ENCODE peak calls at places on chromosomes 3 and 15, in five cellular contexts. One of them, this sample, is unnamed.

GRCh38 chr3:159818399-159818798 is 170.2 kb upstream of the IL12A start:
- DNase-seq in WTC11: peak
- DNase-seq in NCI-H510A: no peak
- DNase-seq in small intestine: peak
- DNase-seq in NCI-H1436 treated with DMSO at 0.1 percent for 48 hours: no peak
- DNase-seq in this sample: no peak

GRCh38 chr3:29281265-29282228 is 676 bp downstream of the RBMS3 start:
- DNase-seq in WTC11: no peak
- DNase-seq in NCI-H510A: no peak
- DNase-seq in small intestine: peak
- DNase-seq in NCI-H1436 treated with DMSO at 0.1 percent for 48 hours: no peak
- DNase-seq in this sample: no peak

GRCh38 chr15:41934843-41935242 is 37.5 kb downstream of the EHD4 start:
- DNase-seq in WTC11: no peak
- DNase-seq in NCI-H510A: no peak
- DNase-seq in small intestine: peak
- DNase-seq in NCI-H1436 treated with DMSO at 0.1 percent for 48 hours: no peak
- DNase-seq in this sample: peak

GRCh38 chr15:37581866-37582532 is 352.4 kb upstream of the TMCO5A start:
- DNase-seq in WTC11: no peak
- DNase-seq in NCI-H510A: no peak
- DNase-seq in small intestine: no peak
- DNase-seq in NCI-H1436 treated with DMSO at 0.1 percent for 48 hours: no peak
- DNase-seq in this sample: no peak

GRCh38 chr3:12886106-12886679 is 44.8 kb upstream of the RPL32 start:
- DNase-seq in WTC11: no peak
- DNase-seq in NCI-H510A: no peak
- DNase-seq in small intestine: peak
- DNase-seq in NCI-H1436 treated with DMSO at 0.1 percent for 48 hours: no peak
- DNase-seq in this sample: no peak

GRCh38 chr3:171129827-171130226 is 103.3 kb upstream of the SLC2A2 start:
- DNase-seq in WTC11: no peak
- DNase-seq in NCI-H510A: no peak
- DNase-seq in small intestine: no peak
- DNase-seq in NCI-H1436 treated with DMSO at 0.1 percent for 48 hours: no peak
- DNase-seq in this sample: no peak

GRCh38 chr3:16802382-16802781 is 82.4 kb upstream of the PLCL2 start:
- DNase-seq in WTC11: no peak
- DNase-seq in NCI-H510A: no peak
- DNase-seq in small intestine: no peak
- DNase-seq in NCI-H1436 treated with DMSO at 0.1 percent for 48 hours: no peak
- DNase-seq in this sample: no peak

GRCh38 chr3:52095990-52096775 is 39.8 kb upstream of the DUSP7 start:
- DNase-seq in WTC11: no peak
- DNase-seq in NCI-H510A: no peak
- DNase-seq in small intestine: no peak
- DNase-seq in NCI-H1436 treated with DMSO at 0.1 percent for 48 hours: no peak
- DNase-seq in this sample: no peak

GRCh38 chr15:30921781-30922371 is 18.2 kb downstream of the FAN1 start:
- DNase-seq in WTC11: no peak
- DNase-seq in NCI-H510A: no peak
- DNase-seq in small intestine: no peak
- DNase-seq in NCI-H1436 treated with DMSO at 0.1 percent for 48 hours: no peak
- DNase-seq in this sample: no peak

GRCh38 chr3:115428825-115429224 is 194.5 kb upstream of the GAP43 start:
- DNase-seq in WTC11: no peak
- DNase-seq in NCI-H510A: no peak
- DNase-seq in small intestine: no peak
- DNase-seq in NCI-H1436 treated with DMSO at 0.1 percent for 48 hours: no peak
- DNase-seq in this sample: no peak

GRCh38 chr3:37144806-37145205 is 29.6 kb downstream of the LRRFIP2 start:
- DNase-seq in WTC11: no peak
- DNase-seq in NCI-H510A: no peak
- DNase-seq in small intestine: no peak
- DNase-seq in NCI-H1436 treated with DMSO at 0.1 percent for 48 hours: no peak
- DNase-seq in this sample: peak

GRCh38 chr3:72959336-72959735 is 37.3 kb upstream of the PPP4R2 start:
- DNase-seq in WTC11: no peak
- DNase-seq in NCI-H510A: no peak
- DNase-seq in small intestine: no peak
- DNase-seq in NCI-H1436 treated with DMSO at 0.1 percent for 48 hours: no peak
- DNase-seq in this sample: no peak

GRCh38 chr15:39171944-39172368 is 408.9 kb upstream of the THBS1 start:
- DNase-seq in WTC11: peak
- DNase-seq in NCI-H510A: peak
- DNase-seq in small intestine: peak
- DNase-seq in NCI-H1436 treated with DMSO at 0.1 percent for 48 hours: peak
- DNase-seq in this sample: peak

GRCh38 chr3:152474585-152474984 is 205.9 kb downstream of the MBNL1 start:
- DNase-seq in WTC11: no peak
- DNase-seq in NCI-H510A: no peak
- DNase-seq in small intestine: peak
- DNase-seq in NCI-H1436 treated with DMSO at 0.1 percent for 48 hours: no peak
- DNase-seq in this sample: peak

GRCh38 chr3:197752107-197752506 is 2.4 kb downstream of the FYTTD1 start:
- DNase-seq in WTC11: no peak
- DNase-seq in NCI-H510A: no peak
- DNase-seq in small intestine: no peak
- DNase-seq in NCI-H1436 treated with DMSO at 0.1 percent for 48 hours: no peak
- DNase-seq in this sample: peak

GRCh38 chr15:29109762-29110161 is 159.9 kb downstream of the NSMCE3 start:
- DNase-seq in WTC11: no peak
- DNase-seq in NCI-H510A: no peak
- DNase-seq in small intestine: no peak
- DNase-seq in NCI-H1436 treated with DMSO at 0.1 percent for 48 hours: no peak
- DNase-seq in this sample: no peak

GRCh38 chr15:51874751-51875644 is 45.5 kb downstream of the TMOD3 start:
- DNase-seq in WTC11: no peak
- DNase-seq in NCI-H510A: no peak
- DNase-seq in small intestine: peak
- DNase-seq in NCI-H1436 treated with DMSO at 0.1 percent for 48 hours: no peak
- DNase-seq in this sample: peak

GRCh38 chr3:123451186-123451585 is 2.3 kb upstream of the ADCY5 start:
- DNase-seq in WTC11: no peak
- DNase-seq in NCI-H510A: no peak
- DNase-seq in small intestine: peak
- DNase-seq in NCI-H1436 treated with DMSO at 0.1 percent for 48 hours: no peak
- DNase-seq in this sample: no peak

GRCh38 chr15:33654859-33655258 is 313.4 kb upstream of the CHRM5 start:
- DNase-seq in WTC11: peak
- DNase-seq in NCI-H510A: peak
- DNase-seq in small intestine: no peak
- DNase-seq in NCI-H1436 treated with DMSO at 0.1 percent for 48 hours: no peak
- DNase-seq in this sample: no peak

GRCh38 chr3:46824561-46824960 is 38.7 kb downstream of the MYL3 start:
- DNase-seq in WTC11: no peak
- DNase-seq in NCI-H510A: no peak
- DNase-seq in small intestine: no peak
- DNase-seq in NCI-H1436 treated with DMSO at 0.1 percent for 48 hours: no peak
- DNase-seq in this sample: no peak

GRCh38 chr15:68347392-68347791 is 69.8 kb downstream of the FEM1B start:
- DNase-seq in WTC11: no peak
- DNase-seq in NCI-H510A: no peak
- DNase-seq in small intestine: no peak
- DNase-seq in NCI-H1436 treated with DMSO at 0.1 percent for 48 hours: no peak
- DNase-seq in this sample: no peak

GRCh38 chr3:150135321-150135721 is 164.6 kb upstream of the PFN2 start:
- DNase-seq in WTC11: no peak
- DNase-seq in NCI-H510A: no peak
- DNase-seq in small intestine: no peak
- DNase-seq in NCI-H1436 treated with DMSO at 0.1 percent for 48 hours: no peak
- DNase-seq in this sample: no peak

GRCh38 chr3:82353281-82354171 is 592.1 kb upstream of the GBE1 start:
- DNase-seq in WTC11: no peak
- DNase-seq in NCI-H510A: no peak
- DNase-seq in small intestine: no peak
- DNase-seq in NCI-H1436 treated with DMSO at 0.1 percent for 48 hours: no peak
- DNase-seq in this sample: no peak